ENCODE peak calls at places on chromosomes 11 and 22, in ten cellular contexts. One of them, this sample, is unnamed.
A peak's percentile ranks its signal among the peaks of the same experiment; 100 is the strongest.

GRCh38 chr22:31474743-31475142 is 14.9 kb downstream of the EIF4ENIF1 start:
- DNase-seq in nephron progenitor cell: no peak
- DNase-seq in fibroblast of mammary gland: peak; percentile 65
- DNase-seq in glutamatergic neuron: no peak
- DNase-seq in adrenal gland: peak; percentile 17
- DNase-seq in lung: no peak
- DNase-seq in fibroblast of villous mesenchyme: peak; percentile 67
- DNase-seq in endothelial cell: no peak
- DNase-seq in AG09319: peak; percentile 65
- DNase-seq in neural progenitor cell: no peak
- DNase-seq in this sample: no peak

GRCh38 chr11:107017433-107018227 is 646 bp downstream of the GUCY1A2 start:
- DNase-seq in nephron progenitor cell: peak; percentile 76
- DNase-seq in fibroblast of mammary gland: peak; percentile 27
- DNase-seq in glutamatergic neuron: peak; percentile 90
- DNase-seq in adrenal gland: peak; percentile 33
- DNase-seq in lung: peak; percentile 31
- DNase-seq in fibroblast of villous mesenchyme: peak; percentile 24
- DNase-seq in endothelial cell: peak; percentile 66
- DNase-seq in AG09319: no peak
- DNase-seq in neural progenitor cell: peak; percentile 86
- DNase-seq in this sample: peak; percentile 40

GRCh38 chr22:23243006-23243573 is 62.8 kb downstream of the BCR start:
- DNase-seq in nephron progenitor cell: peak; percentile 42
- DNase-seq in fibroblast of mammary gland: no peak
- DNase-seq in glutamatergic neuron: no peak
- DNase-seq in adrenal gland: no peak
- DNase-seq in lung: no peak
- DNase-seq in fibroblast of villous mesenchyme: no peak
- DNase-seq in endothelial cell: no peak
- DNase-seq in AG09319: no peak
- DNase-seq in neural progenitor cell: peak; percentile 86
- DNase-seq in this sample: no peak

GRCh38 chr11:72737341-72737740 is 14.9 kb downstream of the ARAP1 start:
- DNase-seq in nephron progenitor cell: no peak
- DNase-seq in fibroblast of mammary gland: no peak
- DNase-seq in glutamatergic neuron: no peak
- DNase-seq in adrenal gland: no peak
- DNase-seq in lung: no peak
- DNase-seq in fibroblast of villous mesenchyme: no peak
- DNase-seq in endothelial cell: no peak
- DNase-seq in AG09319: no peak
- DNase-seq in neural progenitor cell: no peak
- DNase-seq in this sample: no peak

GRCh38 chr11:95917188-95918036 is 6.5 kb downstream of the MTMR2 start:
- DNase-seq in nephron progenitor cell: no peak
- DNase-seq in fibroblast of mammary gland: no peak
- DNase-seq in glutamatergic neuron: no peak
- DNase-seq in adrenal gland: no peak
- DNase-seq in lung: no peak
- DNase-seq in fibroblast of villous mesenchyme: no peak
- DNase-seq in endothelial cell: no peak
- DNase-seq in AG09319: no peak
- DNase-seq in neural progenitor cell: no peak
- DNase-seq in this sample: no peak

GRCh38 chr11:105181100-105181499 is 41.5 kb upstream of the CARD18 start:
- DNase-seq in nephron progenitor cell: no peak
- DNase-seq in fibroblast of mammary gland: peak; percentile 72
- DNase-seq in glutamatergic neuron: no peak
- DNase-seq in adrenal gland: peak; percentile 35
- DNase-seq in lung: no peak
- DNase-seq in fibroblast of villous mesenchyme: peak; percentile 46
- DNase-seq in endothelial cell: no peak
- DNase-seq in AG09319: no peak
- DNase-seq in neural progenitor cell: no peak
- DNase-seq in this sample: no peak

GRCh38 chr11:79076526-79077115 is 364.2 kb downstream of the TENM4 start:
- DNase-seq in nephron progenitor cell: no peak
- DNase-seq in fibroblast of mammary gland: peak; percentile 61
- DNase-seq in glutamatergic neuron: peak; percentile 50
- DNase-seq in adrenal gland: peak; percentile 54
- DNase-seq in lung: no peak
- DNase-seq in fibroblast of villous mesenchyme: peak; percentile 62
- DNase-seq in endothelial cell: peak; percentile 47
- DNase-seq in AG09319: no peak
- DNase-seq in neural progenitor cell: peak; percentile 57
- DNase-seq in this sample: peak; percentile 61

GRCh38 chr22:29302681-29303465 is 3.6 kb upstream of the GAS2L1 start:
- DNase-seq in nephron progenitor cell: no peak
- DNase-seq in fibroblast of mammary gland: no peak
- DNase-seq in glutamatergic neuron: no peak
- DNase-seq in adrenal gland: peak; percentile 81
- DNase-seq in lung: no peak
- DNase-seq in fibroblast of villous mesenchyme: no peak
- DNase-seq in endothelial cell: no peak
- DNase-seq in AG09319: no peak
- DNase-seq in neural progenitor cell: no peak
- DNase-seq in this sample: no peak

GRCh38 chr22:41479671-41480396 is 10.9 kb downstream of the ACO2 start:
- DNase-seq in nephron progenitor cell: no peak
- DNase-seq in fibroblast of mammary gland: peak; percentile 75
- DNase-seq in glutamatergic neuron: peak; percentile 21
- DNase-seq in adrenal gland: no peak
- DNase-seq in lung: no peak
- DNase-seq in fibroblast of villous mesenchyme: no peak
- DNase-seq in endothelial cell: no peak
- DNase-seq in AG09319: no peak
- DNase-seq in neural progenitor cell: peak; percentile 93
- DNase-seq in this sample: no peak

GRCh38 chr11:34330653-34331052 is 27.2 kb downstream of the ABTB2 start:
- DNase-seq in nephron progenitor cell: no peak
- DNase-seq in fibroblast of mammary gland: no peak
- DNase-seq in glutamatergic neuron: no peak
- DNase-seq in adrenal gland: no peak
- DNase-seq in lung: no peak
- DNase-seq in fibroblast of villous mesenchyme: no peak
- DNase-seq in endothelial cell: no peak
- DNase-seq in AG09319: no peak
- DNase-seq in neural progenitor cell: no peak
- DNase-seq in this sample: no peak

GRCh38 chr11:106399075-106399500 is 321.6 kb downstream of the AASDHPPT start:
- DNase-seq in nephron progenitor cell: no peak
- DNase-seq in fibroblast of mammary gland: peak; percentile 100
- DNase-seq in glutamatergic neuron: no peak
- DNase-seq in adrenal gland: no peak
- DNase-seq in lung: peak; percentile 34
- DNase-seq in fibroblast of villous mesenchyme: peak; percentile 99
- DNase-seq in endothelial cell: no peak
- DNase-seq in AG09319: peak; percentile 97
- DNase-seq in neural progenitor cell: peak; percentile 42
- DNase-seq in this sample: no peak

GRCh38 chr11:19345519-19345847 is 104.7 kb upstream of the E2F8 start:
- DNase-seq in nephron progenitor cell: peak; percentile 53
- DNase-seq in fibroblast of mammary gland: peak; percentile 40
- DNase-seq in glutamatergic neuron: peak; percentile 75
- DNase-seq in adrenal gland: no peak
- DNase-seq in lung: no peak
- DNase-seq in fibroblast of villous mesenchyme: no peak
- DNase-seq in endothelial cell: peak; percentile 23
- DNase-seq in AG09319: no peak
- DNase-seq in neural progenitor cell: peak; percentile 75
- DNase-seq in this sample: no peak

GRCh38 chr22:49391436-49391835 is 436.2 kb downstream of the BRD1 start:
- DNase-seq in nephron progenitor cell: no peak
- DNase-seq in fibroblast of mammary gland: no peak
- DNase-seq in glutamatergic neuron: no peak
- DNase-seq in adrenal gland: no peak
- DNase-seq in lung: no peak
- DNase-seq in fibroblast of villous mesenchyme: no peak
- DNase-seq in endothelial cell: no peak
- DNase-seq in AG09319: no peak
- DNase-seq in neural progenitor cell: no peak
- DNase-seq in this sample: no peak

GRCh38 chr11:23789938-23790371 is 706.9 kb upstream of the LUZP2 start:
- DNase-seq in nephron progenitor cell: no peak
- DNase-seq in fibroblast of mammary gland: peak; percentile 73
- DNase-seq in glutamatergic neuron: no peak
- DNase-seq in adrenal gland: no peak
- DNase-seq in lung: no peak
- DNase-seq in fibroblast of villous mesenchyme: peak; percentile 70
- DNase-seq in endothelial cell: no peak
- DNase-seq in AG09319: no peak
- DNase-seq in neural progenitor cell: no peak
- DNase-seq in this sample: peak; percentile 2

GRCh38 chr11:86068138-86068861 is 584 bp downstream of the PICALM start:
- DNase-seq in nephron progenitor cell: peak; percentile 56
- DNase-seq in fibroblast of mammary gland: peak; percentile 25
- DNase-seq in glutamatergic neuron: peak; percentile 51
- DNase-seq in adrenal gland: peak; percentile 52
- DNase-seq in lung: peak; percentile 33
- DNase-seq in fibroblast of villous mesenchyme: peak; percentile 30
- DNase-seq in endothelial cell: peak; percentile 43
- DNase-seq in AG09319: no peak
- DNase-seq in neural progenitor cell: peak; percentile 65
- DNase-seq in this sample: peak; percentile 21

DNA sequence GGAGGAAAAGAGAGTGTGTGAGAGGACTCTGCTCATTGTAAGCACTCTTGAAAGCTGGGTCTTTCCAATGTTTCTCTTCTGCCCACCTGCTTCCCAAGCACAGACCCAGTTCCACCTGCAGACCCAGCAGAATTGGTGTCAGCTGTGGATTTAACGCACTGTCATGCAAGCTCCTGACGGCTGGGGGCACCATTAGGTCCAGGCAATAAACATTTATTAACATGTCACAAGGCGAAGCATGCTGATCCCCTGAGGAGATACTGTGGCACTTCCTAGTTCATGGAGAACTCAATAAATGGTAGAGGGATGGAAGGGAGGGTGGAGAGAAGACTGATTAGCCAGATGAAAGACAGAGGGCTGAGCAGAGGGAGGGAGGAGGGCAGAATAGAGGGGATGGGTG is 68.3 kb upstream of the TSPAN18 start:
- DNase-seq in nephron progenitor cell: peak; percentile 32
- DNase-seq in fibroblast of mammary gland: no peak
- DNase-seq in glutamatergic neuron: peak; percentile 53
- DNase-seq in adrenal gland: peak; percentile 14
- DNase-seq in lung: no peak
- DNase-seq in fibroblast of villous mesenchyme: peak; percentile 11
- DNase-seq in endothelial cell: peak; percentile 30
- DNase-seq in AG09319: no peak
- DNase-seq in neural progenitor cell: peak; percentile 35
- DNase-seq in this sample: peak; percentile 20
- TF ChIP-seq CTCF in nephron progenitor cell: peak; percentile 28
- TF ChIP-seq CTCF in fibroblast of mammary gland: no peak
- TF ChIP-seq CTCF in glutamatergic neuron: no peak
- TF ChIP-seq CTCF in adrenal gland: peak; percentile 47
- TF ChIP-seq CTCF in lung: no peak
- TF ChIP-seq CTCF in fibroblast of villous mesenchyme: peak; percentile 36
- TF ChIP-seq CTCF in endothelial cell: peak; percentile 29
- TF ChIP-seq CTCF in AG09319: peak; percentile 7
- TF ChIP-seq CTCF in neural progenitor cell: peak; percentile 45
- TF ChIP-seq CTCF in this sample: no peak

DNA sequence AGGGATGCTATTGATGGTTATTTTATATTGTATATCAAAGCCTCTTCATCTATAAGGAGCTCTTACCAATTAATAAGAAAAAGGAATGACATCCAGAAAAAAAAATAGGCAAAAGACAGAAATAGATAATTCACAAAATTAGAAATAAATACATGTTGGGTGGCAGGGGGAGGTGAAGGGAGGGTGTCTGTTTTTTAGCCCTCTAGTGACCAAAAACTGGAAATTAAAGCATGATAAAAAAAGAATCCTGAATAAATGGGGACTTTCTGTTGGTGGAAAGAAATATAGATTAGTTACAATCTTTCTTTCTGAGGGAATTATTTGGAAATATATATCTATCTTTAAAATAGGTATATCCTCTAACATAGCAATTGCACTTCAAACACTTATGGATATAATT is 42.0 kb upstream of the TTC36 start:
- DNase-seq in nephron progenitor cell: no peak
- DNase-seq in fibroblast of mammary gland: no peak
- DNase-seq in glutamatergic neuron: no peak
- DNase-seq in adrenal gland: no peak
- DNase-seq in lung: no peak
- DNase-seq in fibroblast of villous mesenchyme: no peak
- DNase-seq in endothelial cell: no peak
- DNase-seq in AG09319: no peak
- DNase-seq in neural progenitor cell: no peak
- DNase-seq in this sample: no peak
- TF ChIP-seq CTCF in nephron progenitor cell: no peak
- TF ChIP-seq CTCF in fibroblast of mammary gland: peak; percentile 25
- TF ChIP-seq CTCF in glutamatergic neuron: no peak
- TF ChIP-seq CTCF in adrenal gland: no peak
- TF ChIP-seq CTCF in lung: no peak
- TF ChIP-seq CTCF in fibroblast of villous mesenchyme: no peak
- TF ChIP-seq CTCF in endothelial cell: peak; percentile 23
- TF ChIP-seq CTCF in AG09319: peak; percentile 3
- TF ChIP-seq CTCF in neural progenitor cell: no peak
- TF ChIP-seq CTCF in this sample: no peak

DNA sequence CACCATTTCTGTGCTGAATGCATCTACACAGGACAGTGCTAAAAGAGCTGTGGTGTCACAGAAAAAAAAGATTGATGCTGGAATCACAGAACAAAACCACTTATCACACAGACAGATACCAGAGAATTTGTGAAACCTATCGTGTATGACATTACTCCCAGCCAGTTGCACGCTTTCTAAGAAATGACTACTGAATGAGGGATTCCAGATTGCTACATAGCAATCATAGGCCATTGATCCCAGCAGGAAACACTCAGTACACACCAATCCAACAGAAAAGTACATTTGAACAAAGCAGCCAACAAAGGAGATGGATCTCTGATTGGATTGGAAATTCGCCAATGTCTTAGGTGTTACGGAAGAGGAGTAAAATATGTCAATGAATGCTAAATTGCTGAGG is 4.8 kb upstream of the OR8H1 start:
- DNase-seq in nephron progenitor cell: no peak
- DNase-seq in fibroblast of mammary gland: no peak
- DNase-seq in glutamatergic neuron: no peak
- DNase-seq in adrenal gland: no peak
- DNase-seq in lung: no peak
- DNase-seq in fibroblast of villous mesenchyme: no peak
- DNase-seq in endothelial cell: no peak
- DNase-seq in AG09319: no peak
- DNase-seq in neural progenitor cell: no peak
- DNase-seq in this sample: no peak
- TF ChIP-seq CTCF in nephron progenitor cell: no peak
- TF ChIP-seq CTCF in fibroblast of mammary gland: no peak
- TF ChIP-seq CTCF in glutamatergic neuron: no peak
- TF ChIP-seq CTCF in adrenal gland: no peak
- TF ChIP-seq CTCF in lung: no peak
- TF ChIP-seq CTCF in fibroblast of villous mesenchyme: no peak
- TF ChIP-seq CTCF in endothelial cell: no peak
- TF ChIP-seq CTCF in AG09319: no peak
- TF ChIP-seq CTCF in neural progenitor cell: no peak
- TF ChIP-seq CTCF in this sample: no peak

GRCh38 chr11:102971766-102972165 is 16.2 kb upstream of the MMP13 start:
- DNase-seq in nephron progenitor cell: no peak
- DNase-seq in fibroblast of mammary gland: peak; percentile 75
- DNase-seq in glutamatergic neuron: no peak
- DNase-seq in adrenal gland: no peak
- DNase-seq in lung: no peak
- DNase-seq in fibroblast of villous mesenchyme: peak; percentile 36
- DNase-seq in endothelial cell: no peak
- DNase-seq in AG09319: peak; percentile 89
- DNase-seq in neural progenitor cell: no peak
- DNase-seq in this sample: no peak

GRCh38 chr11:102974552-102975280 is 19.2 kb upstream of the MMP13 start:
- DNase-seq in nephron progenitor cell: no peak
- DNase-seq in fibroblast of mammary gland: peak; percentile 67
- DNase-seq in glutamatergic neuron: no peak
- DNase-seq in adrenal gland: peak; percentile 43
- DNase-seq in lung: no peak
- DNase-seq in fibroblast of villous mesenchyme: peak; percentile 59
- DNase-seq in endothelial cell: no peak
- DNase-seq in AG09319: no peak
- DNase-seq in neural progenitor cell: no peak
- DNase-seq in this sample: peak; percentile 17
- TF ChIP-seq CTCF in nephron progenitor cell: no peak
- TF ChIP-seq CTCF in fibroblast of mammary gland: no peak
- TF ChIP-seq CTCF in glutamatergic neuron: no peak
- TF ChIP-seq CTCF in adrenal gland: no peak
- TF ChIP-seq CTCF in lung: no peak
- TF ChIP-seq CTCF in fibroblast of villous mesenchyme: no peak
- TF ChIP-seq CTCF in endothelial cell: no peak
- TF ChIP-seq CTCF in AG09319: no peak
- TF ChIP-seq CTCF in neural progenitor cell: no peak
- TF ChIP-seq CTCF in this sample: no peak

This sample was measured in Calu3.